ENCODE peak calls at places on chromosomes 13 and 19, in seven cellular contexts. G, O, C, A, T, X and F are unnamed samples.

GRCh38 chr13:103130681-103131210 is 64.5 kb upstream of the SLC10A2 start:
- DNase-seq in A (no peak), T (no peak), C (no peak), G (no peak), O (no peak), X (no peak), F (no peak)

GRCh38 chr13:35995136-35995535 is 136.0 kb downstream of the DCLK1 start:
- DNase-seq in G (no peak), X (no peak), C (no peak), T (no peak), A (no peak), O (no peak), F (no peak)

GRCh38 chr13:100532090-100532766 is 56.4 kb downstream of the GGACT start:
- DNase-seq in G (no peak), O (no peak), C (no peak), A (no peak), X (no peak), T (peak), F (no peak)

GRCh38 chr19:58466089-58466759 is 656 bp upstream of the ZNF324 start:
- DNase-seq in O (no peak), A (no peak), G (no peak), X (no peak), T (no peak), C (no peak), F (no peak)

GRCh38 chr13:112481458-112481857 is 105.3 kb downstream of the SPACA7 start:
- DNase-seq in A (no peak), G (no peak), C (no peak), T (no peak), X (no peak), O (no peak), F (no peak)

GRCh38 chr13:40148103-40148502 is 492.6 kb downstream of the COG6 start:
- DNase-seq in G (no peak), X (no peak), A (no peak), C (no peak), O (no peak), T (no peak), F (no peak)

GRCh38 chr13:71808708-71809107 is 58.3 kb downstream of the DACH1 start:
- DNase-seq in C (no peak), G (no peak), T (no peak), O (no peak), A (no peak), X (no peak), F (no peak)

GRCh38 chr13:40446365-40446764 is 220.1 kb downstream of the FOXO1 start:
- DNase-seq in A (no peak), T (no peak), C (no peak), X (no peak), O (no peak), G (no peak), F (no peak)

GRCh38 chr13:98419786-98420559 is 156.9 kb downstream of the STK24 start:
- DNase-seq in C (no peak), X (no peak), O (no peak), G (no peak), A (no peak), T (no peak), F (no peak)

GRCh38 chr19:17468302-17469091 is 1.8 kb upstream of the SLC27A1 start:
- DNase-seq in C (peak), T (peak), O (no peak), A (peak), X (no peak), G (no peak), F (peak)

GRCh38 chr13:99386495-99386894 is 79.3 kb upstream of the GPR183 start:
- DNase-seq in A (no peak), G (no peak), C (no peak), T (peak), X (no peak), O (no peak), F (no peak)

GRCh38 chr19:58325623-58326022 is 1.2 kb upstream of the ZSCAN22 start:
- DNase-seq in A (no peak), X (no peak), O (no peak), T (no peak), C (no peak), G (no peak), F (no peak)

GRCh38 chr13:99288069-99288468 is 19.1 kb downstream of the GPR183 start:
- DNase-seq in G (no peak), C (no peak), X (no peak), O (no peak), T (no peak), A (no peak), F (no peak)

GRCh38 chr19:58554494-58555368 is at the start of gene CHMP2A:
- DNase-seq in G (peak), T (peak), C (no peak), O (peak), X (no peak), A (peak), F (peak)

GRCh38 chr19:4713384-4713951 is 10.2 kb downstream of the DPP9 start:
- DNase-seq in X (no peak), A (peak), O (no peak), G (no peak), T (peak), C (no peak), F (peak)

GRCh38 chr19:38070573-38070972 is 153.4 kb downstream of the DPF1 start:
- DNase-seq in O (no peak), G (no peak), X (no peak), C (no peak), A (no peak), T (no peak), F (no peak)

GRCh38 chr19:34393629-34394028 is 10.6 kb upstream of the PDCD2L start:
- DNase-seq in O (no peak), X (no peak), A (no peak), T (no peak), C (no peak), G (no peak), F (no peak)

DNA sequence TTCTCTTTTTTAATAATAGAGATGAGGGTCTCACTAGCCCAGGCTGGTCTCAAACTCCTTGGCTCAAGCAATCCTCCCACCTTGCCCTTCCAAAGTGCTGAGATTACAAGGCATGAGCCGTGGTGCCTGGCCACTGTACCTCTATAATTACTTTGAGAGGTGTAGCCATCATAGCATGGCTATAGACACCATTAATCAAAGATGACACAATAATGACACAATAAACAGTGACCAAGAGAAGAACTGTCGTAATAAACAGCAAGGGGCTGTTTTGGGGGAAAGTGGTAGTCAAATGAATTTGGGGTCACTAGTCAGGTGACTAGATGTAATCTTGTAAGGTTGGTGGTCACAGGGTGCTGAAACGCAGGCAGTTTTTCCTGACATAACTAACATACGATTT is 30.4 kb downstream of the KLF5 start:
- DNase-seq in O (no peak), X (no peak), A (no peak), T (no peak), C (no peak), G (no peak), F (no peak)
- H3K27ac ChIP-seq in O (no peak), X (no peak), A (no peak), T (no peak), C (no peak), G (no peak), F (no peak)

DNA sequence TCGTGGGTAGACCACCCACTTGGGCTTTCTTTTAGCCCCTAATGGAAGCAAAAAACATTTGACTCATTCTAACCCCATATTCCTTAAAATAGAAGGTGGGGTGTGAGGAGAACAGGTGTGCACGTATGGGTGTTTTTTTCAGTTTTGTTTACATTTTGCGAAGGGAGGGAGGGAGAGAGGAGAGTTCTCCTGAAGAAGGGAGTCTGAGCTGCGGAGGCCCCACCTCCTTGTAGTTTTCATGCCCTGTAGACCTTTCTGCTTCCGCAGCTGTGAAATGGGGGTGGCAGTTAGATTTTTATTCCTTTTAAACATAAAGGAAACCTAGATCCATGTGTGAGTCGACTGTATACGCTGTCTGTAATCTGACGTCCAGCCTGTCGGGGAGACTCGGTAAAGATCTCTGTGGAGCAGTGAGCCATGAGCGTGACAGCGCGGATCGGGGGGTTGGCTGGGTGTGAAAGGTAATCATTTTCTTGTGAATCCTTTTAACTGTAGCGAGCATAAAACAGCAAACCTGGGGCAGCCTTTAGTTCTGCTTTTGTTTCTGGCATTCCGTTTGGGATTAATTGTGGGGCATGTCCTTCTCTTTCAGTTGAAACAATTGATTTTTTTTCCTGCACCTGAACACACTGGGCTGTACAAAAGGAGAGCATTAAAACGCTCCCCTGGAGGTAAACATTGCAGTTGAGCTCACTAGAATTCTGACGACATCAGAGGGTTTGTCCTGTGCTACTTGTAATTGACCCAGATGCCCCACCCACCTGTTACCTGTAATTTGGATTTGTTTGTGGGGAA is 2.3 kb downstream of the UPF1 start:
- DNase-seq in C (no peak), O (no peak), X (no peak), A (no peak), T (no peak), G (no peak), F (no peak)
- H3K27ac ChIP-seq in C (no peak), O (no peak), X (no peak), A (no peak), T (no peak), G (no peak), F (no peak)

DNA sequence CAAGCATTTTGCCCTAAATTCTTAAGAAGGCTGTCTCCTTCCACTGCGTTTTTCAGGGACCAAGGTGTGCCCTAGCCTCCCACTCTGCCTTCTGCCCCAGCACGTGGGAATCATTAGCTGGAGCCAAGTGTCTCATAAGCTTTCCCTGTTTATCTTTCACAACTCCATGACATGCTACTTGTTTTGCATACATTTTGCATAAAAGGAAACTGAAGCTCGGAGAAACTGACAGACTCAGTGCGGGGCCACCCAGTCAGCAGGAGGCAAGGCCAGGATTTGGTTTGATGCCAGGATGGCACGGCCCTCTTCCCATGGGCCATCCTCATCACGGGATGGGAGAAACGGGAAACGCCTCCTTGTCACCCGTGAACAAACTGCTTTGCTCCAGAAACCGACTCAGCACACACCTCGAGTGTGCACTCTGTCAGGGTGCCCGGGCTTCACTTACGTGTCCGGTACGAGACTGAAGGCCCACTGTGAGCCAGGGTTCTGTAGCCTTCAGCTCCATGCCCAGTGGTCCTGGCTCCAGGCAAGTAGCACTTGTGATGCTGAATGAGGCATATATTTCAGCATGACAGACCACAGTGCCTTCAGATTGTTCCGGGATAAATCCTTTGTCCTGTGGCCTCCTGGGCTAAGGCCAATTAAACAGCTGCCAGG is 9.6 kb downstream of the CEBPA start:
- DNase-seq in C (no peak), O (no peak), A (no peak), X (no peak), T (no peak), G (no peak), F (peak)
- H3K27ac ChIP-seq in C (no peak), O (no peak), A (no peak), X (no peak), T (no peak), G (no peak), F (no peak)

GRCh38 chr13:51731759-51732158 is 72.2 kb downstream of the DHRS12 start:
- DNase-seq in G (no peak), C (no peak), A (no peak), O (no peak), X (no peak), T (no peak), F (no peak)

GRCh38 chr13:51728972-51729371 is 75.0 kb downstream of the DHRS12 start:
- DNase-seq in A (no peak), T (no peak), G (no peak), C (no peak), X (no peak), O (no peak), F (no peak)

GRCh38 chr13:51729853-51730553 is 74.0 kb downstream of the DHRS12 start:
- DNase-seq in X (no peak), A (peak), O (no peak), G (no peak), C (no peak), T (peak), F (no peak)

GRCh38 chr13:51728275-51728673 is 75.7 kb downstream of the DHRS12 start:
- DNase-seq in X (no peak), G (no peak), A (no peak), O (no peak), T (no peak), C (no peak), F (no peak)

DNA sequence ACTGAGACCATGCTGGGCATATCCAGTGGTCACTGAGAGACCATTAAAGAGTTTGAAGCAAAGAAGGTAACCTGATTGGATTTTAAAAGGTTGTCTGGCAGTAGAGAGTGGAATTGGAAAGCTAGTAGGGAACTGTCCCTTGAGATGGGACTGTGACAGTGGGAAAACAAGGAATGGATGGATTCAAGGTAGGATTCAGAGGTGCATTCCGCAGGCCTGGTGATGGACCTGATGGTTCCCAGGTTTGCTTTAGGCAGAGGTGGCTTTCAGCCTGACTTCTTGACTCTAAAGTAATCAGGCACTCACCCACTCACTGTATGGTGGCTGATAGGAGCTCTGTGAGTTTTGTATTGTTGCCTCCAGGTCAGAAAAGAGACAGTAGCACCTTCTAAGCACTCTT is 73.0 kb downstream of the DHRS12 start:
- DNase-seq in C (no peak), T (no peak), O (no peak), A (no peak), X (no peak), G (no peak), F (no peak)
- H3K27ac ChIP-seq in C (peak), T (peak), O (no peak), A (peak), X (peak), G (no peak), F (peak)

GRCh38 chr19:55640577-55641375 is at the start of gene ZNF580:
- DNase-seq in X (peak), O (peak), A (peak), T (no peak), C (no peak), G (no peak), F (peak)

GRCh38 chr19:55642153-55643002 is 1.1 kb upstream of the ZNF581 start:
- DNase-seq in G (no peak), C (no peak), A (no peak), X (no peak), O (peak), T (no peak), F (no peak)

GRCh38 chr19:55641376-55642152 is 762 bp downstream of the ZNF580 start:
- DNase-seq in A (no peak), T (no peak), O (peak), C (no peak), G (no peak), X (no peak), F (no peak)

GRCh38 chr19:55638864-55639359 is 1.9 kb upstream of the ZNF580 start:
- DNase-seq in X (no peak), O (peak), T (no peak), G (no peak), A (no peak), C (no peak), F (peak)

DNA sequence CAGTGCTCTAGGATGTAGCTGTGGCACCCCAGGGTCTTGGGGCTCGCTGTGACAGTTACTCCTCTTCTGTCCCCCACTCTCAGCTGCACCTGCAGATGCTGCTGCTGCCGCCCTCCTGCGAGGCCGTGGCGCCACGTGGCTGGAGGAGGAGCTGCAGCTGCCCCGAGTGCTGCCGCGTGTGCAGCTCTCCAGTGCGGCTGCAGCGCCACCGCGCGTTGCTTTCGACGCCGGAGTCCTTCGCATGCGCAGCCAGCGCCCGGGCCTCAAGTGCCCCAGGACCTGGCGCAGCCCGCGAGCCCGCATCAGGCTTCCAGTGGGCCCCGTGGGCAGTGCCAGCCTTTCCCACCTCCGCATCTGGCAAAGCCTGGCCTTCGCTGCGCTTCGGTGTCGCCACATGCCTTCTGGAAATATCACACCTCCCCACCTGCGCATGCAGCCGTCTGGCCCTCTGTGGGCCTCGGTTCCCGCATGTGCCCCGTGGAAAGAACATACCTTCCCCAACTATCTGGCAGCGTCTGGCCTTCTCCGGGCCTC is 692 bp upstream of the ZNF580 start:
- DNase-seq in G (no peak), X (no peak), T (no peak), C (no peak), O (peak), A (peak), F (peak)
- H3K27ac ChIP-seq in G (peak), X (peak), T (peak), C (peak), O (peak), A (peak), F (peak)

GRCh38 chr19:48964205-48965032 is 690 bp upstream of the FTL start:
- DNase-seq in C (no peak), A (no peak), X (peak), T (no peak), G (no peak), O (no peak), F (no peak)

GRCh38 chr19:48961673-48962028 is 3.5 kb upstream of the FTL start:
- DNase-seq in C (no peak), A (no peak), O (no peak), G (no peak), T (no peak), X (no peak), F (no peak)

GRCh38 chr19:48963371-48964204 is 1.5 kb upstream of the FTL start:
- DNase-seq in X (peak), O (peak), C (peak), T (peak), G (peak), A (peak), F (peak)

GRCh38 chr19:48962029-48962848 is 2.9 kb upstream of the FTL start:
- DNase-seq in X (no peak), A (no peak), O (peak), T (no peak), C (no peak), G (no peak), F (peak)

GRCh38 chr19:48962849-48963165 is 2.3 kb upstream of the FTL start:
- DNase-seq in G (no peak), A (no peak), C (no peak), X (no peak), O (no peak), T (no peak), F (no peak)
- H3K27ac ChIP-seq in G (no peak), A (peak), C (peak), X (peak), O (peak), T (peak), F (no peak)

DNA sequence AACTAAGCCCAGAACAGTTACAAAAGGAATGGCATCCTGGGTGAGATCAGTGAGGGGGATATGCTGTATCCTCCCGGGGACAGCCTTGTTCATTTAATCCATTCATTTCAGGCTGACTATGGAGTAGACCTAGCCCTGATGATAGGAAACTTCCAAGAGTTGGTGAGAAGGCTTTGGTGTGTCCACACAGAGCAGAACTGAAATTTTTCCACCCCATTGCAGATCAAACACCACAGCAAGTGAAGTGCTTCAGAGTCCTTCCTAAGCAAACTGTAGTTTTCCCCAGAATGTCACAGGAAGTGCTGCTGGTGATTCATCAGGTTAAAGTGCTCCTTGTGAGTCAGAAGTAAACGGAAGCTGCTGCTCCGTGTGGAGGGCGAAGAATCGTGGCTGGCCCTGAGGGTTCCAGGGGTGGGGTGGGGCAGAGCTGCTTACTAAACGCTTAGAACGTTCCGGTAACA is 113.2 kb downstream of the TEX26 start:
- DNase-seq in O (peak), C (no peak), X (no peak), A (peak), T (peak), G (no peak), F (peak)
- H3K27ac ChIP-seq in O (peak), C (no peak), X (no peak), A (peak), T (peak), G (no peak), F (peak)